ENCODE peak calls at places on chromosomes 6 and 20, in eight cellular contexts. W is Karpas-422; N is fibroblast of the aortic adventitia; E is fibroblast of lung; A is CD8-positive, alpha-beta T cell; V is GM23338; B is thyroid gland; L is SJSA1. J is an unnamed sample.

GRCh38 chr6:11023032-11023431 is 21.1 kb downstream of the ELOVL2 start:
- DNase-seq in V (no peak), W (no peak), N (peak), E (no peak), L (no peak), B (no peak), A (no peak), J (peak)

GRCh38 chr20:37558779-37559178 is 31.1 kb upstream of the BLCAP start:
- DNase-seq in V (no peak), E (no peak), L (no peak), B (no peak), N (no peak), W (no peak), A (no peak), J (no peak)

GRCh38 chr20:44209691-44210421 is 715 bp downstream of the OSER1 start:
- DNase-seq in L (peak), E (no peak), B (no peak), N (peak), V (peak), W (peak), A (no peak), J (peak)

GRCh38 chr6:167559675-167560479 is 235.0 kb downstream of the TTLL2 start:
- DNase-seq in E (no peak), B (no peak), V (no peak), L (no peak), W (no peak), N (no peak), A (no peak), J (no peak)

GRCh38 chr6:42210551-42210950 is 7.1 kb downstream of the MRPS10 start:
- DNase-seq in A (no peak), V (no peak), W (no peak), N (no peak), B (no peak), E (no peak), L (no peak), J (no peak)

GRCh38 chr6:82176616-82177015 is 70.9 kb downstream of the IBTK start:
- DNase-seq in L (no peak), V (no peak), E (no peak), N (peak), W (no peak), A (no peak), B (no peak), J (peak)

GRCh38 chr20:37342231-37343177 is 3.4 kb upstream of the SRC start:
- DNase-seq in A (no peak), B (no peak), V (peak), W (no peak), L (no peak), E (no peak), N (no peak), J (no peak)

GRCh38 chr6:135066806-135067205 is 12.2 kb upstream of the HBS1L start:
- DNase-seq in V (peak), B (no peak), W (no peak), N (no peak), A (no peak), L (no peak), E (no peak), J (no peak)

GRCh38 chr6:140394141-140394540 is 1019.7 kb upstream of the CITED2 start:
- DNase-seq in A (no peak), B (no peak), E (peak), L (no peak), V (no peak), W (no peak), N (no peak), J (no peak)

GRCh38 chr20:64150756-64151633 is 13.3 kb upstream of the MYT1 start:
- DNase-seq in B (no peak), V (no peak), W (no peak), E (no peak), A (no peak), N (no peak), L (no peak), J (no peak)

GRCh38 chr6:140897804-140898573 is 1234.7 kb upstream of the GJE1 start:
- DNase-seq in N (no peak), L (no peak), V (no peak), A (no peak), E (no peak), W (no peak), B (no peak), J (no peak)

GRCh38 chr6:39698789-39699188 is 26.4 kb downstream of the KIF6 start:
- DNase-seq in B (no peak), N (no peak), E (no peak), W (no peak), L (no peak), V (no peak), A (no peak), J (no peak)

GRCh38 chr6:96065211-96065610 is 49.4 kb downstream of the FUT9 start:
- DNase-seq in B (no peak), L (no peak), W (no peak), E (no peak), N (no peak), V (no peak), A (no peak), J (no peak)

GRCh38 chr6:45663181-45664180 is 285.7 kb upstream of the SUPT3H start:
- DNase-seq in W (no peak), V (peak), N (peak), A (peak), B (no peak), L (peak), E (peak), J (peak)

GRCh38 chr6:3561745-3562144 is 104.9 kb upstream of the SLC22A23 start:
- DNase-seq in W (no peak), E (peak), B (no peak), N (peak), A (no peak), L (no peak), V (peak), J (peak)

GRCh38 chr20:4748847-4749246 is 27.1 kb downstream of the PRND start:
- DNase-seq in W (no peak), N (no peak), A (no peak), V (peak), E (no peak), L (no peak), B (no peak), J (no peak)

GRCh38 chr20:16459019-16459700 is 114.1 kb downstream of the KIF16B start:
- DNase-seq in E (peak), A (no peak), V (no peak), W (no peak), N (peak), L (no peak), B (peak), J (peak)

GRCh38 chr6:137657351-137657911 is 163.2 kb upstream of the OLIG3 start:
- DNase-seq in A (no peak), V (no peak), B (no peak), E (no peak), N (no peak), W (no peak), L (no peak), J (no peak)

GRCh38 chr6:24149836-24150235 is 23.8 kb downstream of the NRSN1 start:
- DNase-seq in A (no peak), L (no peak), N (no peak), B (no peak), W (no peak), V (no peak), E (no peak), J (no peak)